ENCODE peak calls at places on chromosomes 7 and 10, in ten cellular contexts. One of them, this sample, is unnamed.

GRCh38 chr10:11670311-11670825 is 58.9 kb upstream of the USP6NL start:
- DNase-seq in IMR-90: no peak
- DNase-seq in fibroblast of lung: no peak
- DNase-seq in transverse colon: no peak
- DNase-seq in ovary: no peak
- DNase-seq in OCI-LY7: no peak
- DNase-seq in K562: no peak
- DNase-seq in HCT116: no peak
- DNase-seq in Peyer's patch: no peak
- DNase-seq in colonic mucosa: no peak
- DNase-seq in this sample: no peak

GRCh38 chr7:40604601-40605438 is 470.0 kb downstream of the SUGCT start:
- DNase-seq in IMR-90: peak; percentile 52
- DNase-seq in fibroblast of lung: peak; percentile 65
- DNase-seq in transverse colon: peak; percentile 22
- DNase-seq in ovary: peak; percentile 21
- DNase-seq in OCI-LY7: peak; percentile 41
- DNase-seq in K562: peak; percentile 14
- DNase-seq in HCT116: peak; percentile 10
- DNase-seq in Peyer's patch: no peak
- DNase-seq in colonic mucosa: peak; percentile 38
- DNase-seq in this sample: peak; percentile 83

GRCh38 chr7:157276731-157277562 is 59.9 kb upstream of the DNAJB6 start:
- DNase-seq in IMR-90: peak; percentile 51
- DNase-seq in fibroblast of lung: peak; percentile 39
- DNase-seq in transverse colon: no peak
- DNase-seq in ovary: no peak
- DNase-seq in OCI-LY7: no peak
- DNase-seq in K562: no peak
- DNase-seq in HCT116: no peak
- DNase-seq in Peyer's patch: no peak
- DNase-seq in colonic mucosa: no peak
- DNase-seq in this sample: peak; percentile 92

GRCh38 chr7:44473295-44473694 is 17.2 kb downstream of the NUDCD3 start:
- DNase-seq in IMR-90: peak; percentile 45
- DNase-seq in fibroblast of lung: peak; percentile 49
- DNase-seq in transverse colon: no peak
- DNase-seq in ovary: no peak
- DNase-seq in OCI-LY7: no peak
- DNase-seq in K562: peak; percentile 29
- DNase-seq in HCT116: no peak
- DNase-seq in Peyer's patch: no peak
- DNase-seq in colonic mucosa: no peak
- DNase-seq in this sample: no peak

GRCh38 chr7:100867796-100868485 is 754 bp downstream of the TRIP6 start:
- DNase-seq in IMR-90: no peak
- DNase-seq in fibroblast of lung: no peak
- DNase-seq in transverse colon: no peak
- DNase-seq in ovary: no peak
- DNase-seq in OCI-LY7: no peak
- DNase-seq in K562: peak; percentile 61
- DNase-seq in HCT116: no peak
- DNase-seq in Peyer's patch: no peak
- DNase-seq in colonic mucosa: no peak
- DNase-seq in this sample: no peak

GRCh38 chr10:49751636-49752510 is 10.2 kb downstream of the OGDHL start:
- DNase-seq in IMR-90: no peak
- DNase-seq in fibroblast of lung: no peak
- DNase-seq in transverse colon: no peak
- DNase-seq in ovary: no peak
- DNase-seq in OCI-LY7: no peak
- DNase-seq in K562: no peak
- DNase-seq in HCT116: no peak
- DNase-seq in Peyer's patch: no peak
- DNase-seq in colonic mucosa: no peak
- DNase-seq in this sample: no peak

GRCh38 chr7:39621261-39621660 is 2.1 kb upstream of the RALA start:
- DNase-seq in IMR-90: peak; percentile 97
- DNase-seq in fibroblast of lung: peak; percentile 97
- DNase-seq in transverse colon: no peak
- DNase-seq in ovary: no peak
- DNase-seq in OCI-LY7: no peak
- DNase-seq in K562: no peak
- DNase-seq in HCT116: no peak
- DNase-seq in Peyer's patch: no peak
- DNase-seq in colonic mucosa: no peak
- DNase-seq in this sample: no peak

GRCh38 chr7:24755541-24756416 is 1.5 kb downstream of the GSDME start:
- DNase-seq in IMR-90: peak; percentile 90
- DNase-seq in fibroblast of lung: peak; percentile 76
- DNase-seq in transverse colon: no peak
- DNase-seq in ovary: no peak
- DNase-seq in OCI-LY7: no peak
- DNase-seq in K562: no peak
- DNase-seq in HCT116: no peak
- DNase-seq in Peyer's patch: no peak
- DNase-seq in colonic mucosa: no peak
- DNase-seq in this sample: no peak

GRCh38 chr10:72171175-72171630 is 44.6 kb upstream of the ANAPC16 start:
- DNase-seq in IMR-90: peak; percentile 68
- DNase-seq in fibroblast of lung: peak; percentile 94
- DNase-seq in transverse colon: peak; percentile 66
- DNase-seq in ovary: no peak
- DNase-seq in OCI-LY7: no peak
- DNase-seq in K562: peak; percentile 63
- DNase-seq in HCT116: peak; percentile 92
- DNase-seq in Peyer's patch: peak; percentile 82
- DNase-seq in colonic mucosa: peak; percentile 65
- DNase-seq in this sample: no peak

GRCh38 chr10:17787087-17787942 is 21.8 kb upstream of the MRC1 start:
- DNase-seq in IMR-90: peak; percentile 97
- DNase-seq in fibroblast of lung: peak; percentile 98
- DNase-seq in transverse colon: no peak
- DNase-seq in ovary: no peak
- DNase-seq in OCI-LY7: no peak
- DNase-seq in K562: no peak
- DNase-seq in HCT116: peak; percentile 62
- DNase-seq in Peyer's patch: no peak
- DNase-seq in colonic mucosa: no peak
- DNase-seq in this sample: no peak

GRCh38 chr10:113222207-113222606 is 272.2 kb downstream of the TCF7L2 start:
- DNase-seq in IMR-90: no peak
- DNase-seq in fibroblast of lung: peak; percentile 11
- DNase-seq in transverse colon: no peak
- DNase-seq in ovary: no peak
- DNase-seq in OCI-LY7: no peak
- DNase-seq in K562: no peak
- DNase-seq in HCT116: no peak
- DNase-seq in Peyer's patch: no peak
- DNase-seq in colonic mucosa: no peak
- DNase-seq in this sample: no peak

GRCh38 chr7:107180378-107180777 is 11.6 kb downstream of the HBP1 start:
- DNase-seq in IMR-90: peak; percentile 88
- DNase-seq in fibroblast of lung: peak; percentile 69
- DNase-seq in transverse colon: peak; percentile 56
- DNase-seq in ovary: peak; percentile 59
- DNase-seq in OCI-LY7: no peak
- DNase-seq in K562: peak; percentile 72
- DNase-seq in HCT116: peak; percentile 64
- DNase-seq in Peyer's patch: peak; percentile 66
- DNase-seq in colonic mucosa: peak; percentile 69
- DNase-seq in this sample: peak; percentile 25

DNA sequence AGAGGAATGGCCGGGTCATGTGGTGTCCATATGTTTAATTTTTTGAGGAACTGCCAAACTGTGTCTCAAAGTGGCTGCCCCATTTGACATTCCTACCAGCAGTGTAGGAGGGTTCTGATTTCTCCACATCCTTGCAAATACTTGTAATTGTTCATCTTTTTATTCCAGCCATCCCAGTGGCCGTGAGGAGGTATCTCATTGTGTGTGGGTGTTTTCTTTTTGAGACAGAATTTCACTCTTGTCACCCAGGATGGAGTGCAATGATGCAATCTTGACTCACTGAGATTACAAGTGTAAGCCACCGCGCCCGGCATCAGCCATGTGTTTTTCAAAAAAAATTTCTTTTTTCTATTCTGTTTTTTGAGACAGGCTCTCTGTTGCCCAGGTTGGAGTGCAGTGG is 38.7 kb upstream of the DLG5 start:
- DNase-seq in IMR-90: peak; percentile 91
- DNase-seq in fibroblast of lung: peak; percentile 91
- DNase-seq in transverse colon: no peak
- DNase-seq in ovary: no peak
- DNase-seq in OCI-LY7: no peak
- DNase-seq in K562: peak; percentile 37
- DNase-seq in HCT116: no peak
- DNase-seq in Peyer's patch: no peak
- DNase-seq in colonic mucosa: no peak
- DNase-seq in this sample: no peak
- TF ChIP-seq CTCF in IMR-90: peak; percentile 6
- TF ChIP-seq CTCF in fibroblast of lung: no peak
- TF ChIP-seq CTCF in transverse colon: no peak
- TF ChIP-seq CTCF in ovary: no peak
- TF ChIP-seq CTCF in OCI-LY7: no peak
- TF ChIP-seq CTCF in K562: no peak
- TF ChIP-seq CTCF in HCT116: no peak
- TF ChIP-seq CTCF in Peyer's patch: no peak
- TF ChIP-seq CTCF in colonic mucosa: no peak
- TF ChIP-seq CTCF in this sample: no peak

GRCh38 chr7:105647591-105647990 is 66.3 kb upstream of the EFCAB10 start:
- DNase-seq in IMR-90: no peak
- DNase-seq in fibroblast of lung: no peak
- DNase-seq in transverse colon: no peak
- DNase-seq in ovary: no peak
- DNase-seq in OCI-LY7: no peak
- DNase-seq in K562: peak; percentile 39
- DNase-seq in HCT116: peak; percentile 24
- DNase-seq in Peyer's patch: no peak
- DNase-seq in colonic mucosa: no peak
- DNase-seq in this sample: peak; percentile 34

GRCh38 chr7:105651798-105652197 is 70.5 kb upstream of the EFCAB10 start:
- DNase-seq in IMR-90: no peak
- DNase-seq in fibroblast of lung: no peak
- DNase-seq in transverse colon: no peak
- DNase-seq in ovary: no peak
- DNase-seq in OCI-LY7: no peak
- DNase-seq in K562: no peak
- DNase-seq in HCT116: no peak
- DNase-seq in Peyer's patch: no peak
- DNase-seq in colonic mucosa: no peak
- DNase-seq in this sample: no peak

GRCh38 chr7:105650382-105650729 is 69.1 kb upstream of the EFCAB10 start:
- DNase-seq in IMR-90: no peak
- DNase-seq in fibroblast of lung: no peak
- DNase-seq in transverse colon: no peak
- DNase-seq in ovary: no peak
- DNase-seq in OCI-LY7: no peak
- DNase-seq in K562: no peak
- DNase-seq in HCT116: no peak
- DNase-seq in Peyer's patch: no peak
- DNase-seq in colonic mucosa: no peak
- DNase-seq in this sample: no peak

GRCh38 chr7:105649727-105650381 is 68.6 kb upstream of the EFCAB10 start:
- DNase-seq in IMR-90: peak; percentile 75
- DNase-seq in fibroblast of lung: peak; percentile 74
- DNase-seq in transverse colon: no peak
- DNase-seq in ovary: no peak
- DNase-seq in OCI-LY7: no peak
- DNase-seq in K562: no peak
- DNase-seq in HCT116: no peak
- DNase-seq in Peyer's patch: no peak
- DNase-seq in colonic mucosa: no peak
- DNase-seq in this sample: no peak

DNA sequence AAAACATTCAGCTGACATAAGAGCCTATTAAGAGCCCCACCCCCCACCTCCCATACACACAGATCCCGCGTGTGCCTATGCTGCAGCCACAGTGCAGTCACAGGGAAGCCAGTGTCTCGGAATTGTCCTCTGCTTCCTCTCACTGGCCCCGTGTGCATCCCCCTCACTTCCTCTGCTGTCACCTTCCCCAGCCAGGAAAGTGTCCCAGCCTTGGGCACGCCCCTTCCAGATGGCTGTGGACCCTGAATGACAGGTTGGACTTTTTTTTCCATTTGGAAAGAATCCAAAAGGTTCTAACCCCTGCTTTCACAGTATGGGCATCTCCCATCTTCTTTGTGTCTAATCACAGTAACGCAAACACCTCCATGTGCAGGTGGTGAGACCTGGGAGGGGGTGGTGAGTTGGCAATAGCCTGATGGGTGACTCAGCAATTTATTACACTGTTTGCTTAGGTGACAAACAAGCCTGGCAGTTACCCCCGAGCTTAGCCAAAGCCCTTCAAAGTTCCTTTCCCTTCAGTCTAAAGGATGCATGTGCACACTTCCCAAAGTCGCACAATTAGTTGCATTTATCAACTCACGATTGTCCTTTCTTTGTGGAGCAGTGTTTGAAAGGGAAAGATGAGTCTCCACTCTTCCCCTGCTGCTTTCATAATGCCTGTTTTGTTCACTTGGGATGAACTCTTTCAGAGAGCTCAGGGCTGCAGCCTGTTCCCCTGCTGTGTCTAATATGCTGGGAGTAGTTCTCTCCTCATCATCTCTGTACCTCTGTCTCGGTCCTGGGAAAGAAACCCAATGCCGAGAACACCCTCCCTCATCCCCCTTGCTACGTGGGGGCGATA is 67.5 kb upstream of the EFCAB10 start:
- DNase-seq in IMR-90: no peak
- DNase-seq in fibroblast of lung: peak; percentile 13
- DNase-seq in transverse colon: peak; percentile 25
- DNase-seq in ovary: no peak
- DNase-seq in OCI-LY7: no peak
- DNase-seq in K562: peak; percentile 40
- DNase-seq in HCT116: peak; percentile 41
- DNase-seq in Peyer's patch: no peak
- DNase-seq in colonic mucosa: peak; percentile 57
- DNase-seq in this sample: peak; percentile 33
- H3K4me1 ChIP-seq in IMR-90: peaks cover 10% of the 10 kb centered on the region
- H3K4me1 ChIP-seq in fibroblast of lung: no peaks in the 10 kb centered on the region
- H3K4me1 ChIP-seq in transverse colon: no peaks in the 10 kb centered on the region
- H3K4me1 ChIP-seq in ovary: peaks cover 1% of the 10 kb centered on the region
- H3K4me1 ChIP-seq in OCI-LY7: no peaks in the 10 kb centered on the region
- H3K4me1 ChIP-seq in K562: peaks cover 9% of the 10 kb centered on the region
- H3K4me1 ChIP-seq in HCT116: peaks cover 21% of the 10 kb centered on the region
- H3K4me1 ChIP-seq in Peyer's patch: no peaks in the 10 kb centered on the region
- H3K4me1 ChIP-seq in colonic mucosa: peaks cover 4% of the 10 kb centered on the region
- H3K4me1 ChIP-seq in this sample: peaks cover 12% of the 10 kb centered on the region

GRCh38 chr10:73263948-73264347 is 11.5 kb upstream of the MRPS16 start:
- DNase-seq in IMR-90: peak; percentile 36
- DNase-seq in fibroblast of lung: peak; percentile 19
- DNase-seq in transverse colon: no peak
- DNase-seq in ovary: no peak
- DNase-seq in OCI-LY7: peak; percentile 37
- DNase-seq in K562: peak; percentile 39
- DNase-seq in HCT116: no peak
- DNase-seq in Peyer's patch: no peak
- DNase-seq in colonic mucosa: no peak
- DNase-seq in this sample: no peak
- TF ChIP-seq CTCF in IMR-90: peak; percentile 59
- TF ChIP-seq CTCF in fibroblast of lung: peak; percentile 48
- TF ChIP-seq CTCF in transverse colon: peak; percentile 30
- TF ChIP-seq CTCF in ovary: no peak
- TF ChIP-seq CTCF in OCI-LY7: peak; percentile 90
- TF ChIP-seq CTCF in K562: peak; percentile 75
- TF ChIP-seq CTCF in HCT116: peak; percentile 71
- TF ChIP-seq CTCF in Peyer's patch: peak; percentile 44
- TF ChIP-seq CTCF in colonic mucosa: no peak
- TF ChIP-seq CTCF in this sample: peak; percentile 60

GRCh38 chr10:132712698-132713232 is 73.2 kb downstream of the NKX6-2 start:
- DNase-seq in IMR-90: no peak
- DNase-seq in fibroblast of lung: no peak
- DNase-seq in transverse colon: no peak
- DNase-seq in ovary: peak; percentile 1
- DNase-seq in OCI-LY7: no peak
- DNase-seq in K562: no peak
- DNase-seq in HCT116: no peak
- DNase-seq in Peyer's patch: no peak
- DNase-seq in colonic mucosa: no peak
- DNase-seq in this sample: no peak
- H3K4me1 ChIP-seq in IMR-90: no peaks in the 10 kb centered on the region
- H3K4me1 ChIP-seq in fibroblast of lung: no peaks in the 10 kb centered on the region
- H3K4me1 ChIP-seq in transverse colon: peaks cover under 1% of the 10 kb centered on the region
- H3K4me1 ChIP-seq in ovary: no peaks in the 10 kb centered on the region
- H3K4me1 ChIP-seq in OCI-LY7: no peaks in the 10 kb centered on the region
- H3K4me1 ChIP-seq in K562: peaks cover 15% of the 10 kb centered on the region
- H3K4me1 ChIP-seq in HCT116: no peaks in the 10 kb centered on the region
- H3K4me1 ChIP-seq in Peyer's patch: no peaks in the 10 kb centered on the region
- H3K4me1 ChIP-seq in colonic mucosa: no peaks in the 10 kb centered on the region
- H3K4me1 ChIP-seq in this sample: no peaks in the 10 kb centered on the region